ENCODE peak calls at places on chromosome 6, in ten cellular contexts. Q is stomach, W is left ventricle myocardium inferior, U is right cardiac atrium, I is cardiac muscle cell, Z is hepatocyte, Y is IMR-90, J is tibial artery, N is gastrocnemius medialis, K is Peyer's patch. A is an unnamed sample.

GRCh38 chr6:27601668-27602254 is 128.9 kb upstream of the ZNF184 start:
- DNase-seq in Q (no peak), Y (no peak), U (no peak), Z (peak; percentile 40), J (no peak), N (no peak), W (no peak), K (no peak), I (peak; percentile 12), A (no peak)

GRCh38 chr6:110356778-110357177 is 1.4 kb downstream of the METTL24 start:
- DNase-seq in W (no peak), I (no peak), Y (no peak), N (no peak), K (no peak), Q (no peak), U (no peak), Z (no peak), J (no peak), A (no peak)

GRCh38 chr6:71349976-71350615 is 61.5 kb downstream of the OGFRL1 start:
- DNase-seq in U (no peak), Y (peak; percentile 80), N (peak; percentile 46), K (no peak), Q (no peak), W (no peak), J (peak; percentile 43), Z (no peak), I (peak; percentile 85), A (peak; percentile 12)

GRCh38 chr6:56958481-56958880 is 3.6 kb downstream of the BEND6 start:
- DNase-seq in Q (no peak), Z (no peak), W (no peak), U (no peak), Y (peak; percentile 45), N (no peak), I (no peak), J (no peak), K (no peak), A (no peak)

GRCh38 chr6:33699739-33700138 is 11.8 kb downstream of the UQCC2 start:
- DNase-seq in Z (no peak), I (no peak), Q (no peak), W (no peak), N (no peak), U (no peak), K (no peak), Y (no peak), J (no peak), A (no peak)

GRCh38 chr6:115643762-115644161 is 416.9 kb downstream of the FRK start:
- DNase-seq in U (no peak), I (peak; percentile 66), Z (peak; percentile 53), N (no peak), J (no peak), Q (no peak), W (no peak), Y (peak; percentile 50), K (no peak), A (no peak)

GRCh38 chr6:30981942-30982772 is 1.4 kb upstream of the MUC21 start:
- DNase-seq in N (no peak), K (no peak), Y (peak; percentile 81), Q (peak; percentile 52), U (no peak), J (peak; percentile 27), W (no peak), I (peak; percentile 86), Z (peak; percentile 53), A (peak; percentile 73)

GRCh38 chr6:39021779-39022178 is 26.8 kb upstream of the GLP1R start:
- DNase-seq in Q (no peak), Y (no peak), K (no peak), J (no peak), Z (no peak), I (no peak), N (no peak), U (no peak), W (no peak), A (no peak)

GRCh38 chr6:68892432-68892831 is 257.4 kb downstream of the ADGRB3 start:
- DNase-seq in Y (no peak), Z (no peak), U (no peak), W (no peak), K (no peak), N (no peak), I (no peak), Q (no peak), J (no peak), A (no peak)

GRCh38 chr6:2839195-2839981 is 2.3 kb downstream of the SERPINB1 start:
- DNase-seq in K (peak; percentile 60), J (no peak), Y (peak; percentile 83), W (no peak), N (no peak), I (peak; percentile 77), Z (peak; percentile 76), Q (peak; percentile 48), U (no peak), A (peak; percentile 45)

GRCh38 chr6:106622412-106622811 is 6.9 kb downstream of the RTN4IP1 start:
- DNase-seq in Z (no peak), K (no peak), Y (no peak), J (no peak), N (no peak), U (no peak), W (no peak), I (no peak), Q (no peak), A (no peak)

GRCh38 chr6:43911354-43911624 is 141.3 kb downstream of the VEGFA start:
- DNase-seq in Q (no peak), W (no peak), Z (no peak), U (no peak), J (no peak), K (no peak), I (no peak), Y (peak; percentile 16), N (no peak), A (no peak)

GRCh38 chr6:44593539-44593944 is 206.0 kb downstream of the CDC5L start:
- DNase-seq in J (peak; percentile 57), K (no peak), N (peak; percentile 13), Y (peak; percentile 58), U (no peak), W (no peak), Q (peak; percentile 29), Z (peak; percentile 67), I (peak; percentile 83), A (peak; percentile 6)

GRCh38 chr6:69631552-69632346 is 165.1 kb downstream of the LMBRD1 start:
- DNase-seq in Y (no peak), U (no peak), I (no peak), Q (no peak), N (no peak), Z (no peak), J (no peak), K (no peak), W (no peak), A (no peak)

GRCh38 chr6:43517503-43518357 is 841 bp downstream of the POLR1C start:
- DNase-seq in N (no peak), W (no peak), Q (no peak), J (no peak), I (peak; percentile 12), Y (peak; percentile 16), Z (no peak), U (no peak), K (no peak), A (no peak)

GRCh38 chr6:133548409-133548808 is 307.3 kb downstream of the EYA4 start:
- DNase-seq in N (no peak), Y (peak; percentile 90), U (no peak), W (no peak), I (peak; percentile 78), Z (peak; percentile 46), Q (peak; percentile 58), K (no peak), J (no peak), A (no peak)

GRCh38 chr6:108694816-108695215 is 134.1 kb downstream of the FOXO3 start:
- DNase-seq in U (no peak), I (no peak), Y (no peak), Z (no peak), J (no peak), N (no peak), Q (no peak), K (no peak), W (no peak), A (no peak)

GRCh38 chr6:128508588-128509296 is 11.7 kb downstream of the PTPRK start:
- DNase-seq in W (no peak), I (peak; percentile 88), U (no peak), K (no peak), N (no peak), Q (no peak), Z (peak; percentile 48), Y (peak; percentile 93), J (no peak), A (no peak)

GRCh38 chr6:151566557-151566956 is 72.7 kb downstream of the CCDC170 start:
- DNase-seq in I (no peak), J (no peak), K (no peak), U (no peak), Q (no peak), W (no peak), Y (no peak), N (no peak), Z (no peak), A (no peak)

GRCh38 chr6:76250666-76251065 is 178.2 kb upstream of the IMPG1 start:
- DNase-seq in I (peak; percentile 5), K (no peak), W (no peak), Z (no peak), Q (no peak), J (no peak), U (no peak), Y (no peak), N (no peak), A (no peak)
- H3K4me1 ChIP-seq in I (peaks cover 24% of the 10 kb centered on the region), K (no peaks in the 10 kb centered on the region), W (no peaks in the 10 kb centered on the region), Z (no peaks in the 10 kb centered on the region), Q (no peaks in the 10 kb centered on the region), J (no peaks in the 10 kb centered on the region), U (no peaks in the 10 kb centered on the region), Y (no peaks in the 10 kb centered on the region), N (no peaks in the 10 kb centered on the region), A (no peaks in the 10 kb centered on the region)

GRCh38 chr6:158476389-158476788 is 83.5 kb upstream of the TMEM181 start:
- DNase-seq in J (no peak), K (no peak), Z (no peak), Y (no peak), N (no peak), Q (no peak), W (no peak), I (no peak), U (no peak), A (no peak)
- H3K4me3 ChIP-seq in J (no peak overlapping the region), K (no peak overlapping the region), Z (no peak overlapping the region), Y (no peak overlapping the region), N (no peak overlapping the region), Q (no peak overlapping the region), W (no peak overlapping the region), I (no peak overlapping the region), U (no peak overlapping the region), A (no peak overlapping the region)

DNA sequence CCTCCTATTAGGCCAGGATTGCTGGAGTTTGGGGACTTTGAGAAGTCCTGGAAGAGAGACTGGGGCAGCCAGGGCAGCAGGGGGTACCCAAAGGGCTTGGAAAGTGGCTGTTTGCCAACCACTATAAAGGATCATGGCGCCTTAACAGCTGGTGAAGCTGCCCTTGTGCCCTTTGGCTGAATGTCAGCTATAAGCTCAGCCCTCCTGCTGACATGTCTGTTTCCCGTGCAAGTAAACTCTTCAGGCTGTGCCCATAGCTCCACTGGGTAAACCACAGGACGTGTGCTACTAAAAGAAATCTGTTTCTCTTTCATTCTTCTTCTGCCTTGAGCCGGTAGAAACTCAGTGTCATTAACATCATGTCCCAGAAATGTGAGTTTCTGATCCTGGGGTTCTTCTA is 97.3 kb downstream of the CAP2 start:
- DNase-seq in U (no peak), Y (no peak), K (no peak), J (no peak), N (no peak), Q (no peak), I (no peak), W (no peak), Z (no peak), A (no peak)
- H3K27ac ChIP-seq in U (no peak overlapping the region), Y (no peak overlapping the region), K (peak overlapping the region; percentile 59), J (no peak overlapping the region), N (peak overlapping the region; percentile 96), Q (peak overlapping the region; percentile 10), I (peak overlapping the region; percentile 15), W (no peak overlapping the region), Z (no peak overlapping the region), A (no peak overlapping the region)

GRCh38 chr6:80548496-80548895 is 442.0 kb downstream of the BCKDHB start:
- DNase-seq in U (no peak), Q (no peak), I (peak; percentile 50), N (no peak), W (no peak), Y (peak; percentile 51), Z (no peak), J (no peak), K (no peak), A (no peak)
- H3K4me1 ChIP-seq in U (peaks cover 1% of the 10 kb centered on the region), Q (no peaks in the 10 kb centered on the region), I (no peaks in the 10 kb centered on the region), N (no peaks in the 10 kb centered on the region), W (peaks cover 7% of the 10 kb centered on the region), Y (peaks cover 20% of the 10 kb centered on the region), Z (no peaks in the 10 kb centered on the region), J (no peaks in the 10 kb centered on the region), K (no peaks in the 10 kb centered on the region), A (no peaks in the 10 kb centered on the region)

A was measured in thyroid gland.